ENCODE peak calls at places on chromosome 20, in five cellular contexts. H is GM12878, T is H9, F is IMR-90, A is adipocyte. Z is an unnamed sample.

GRCh38 chr20:10641893-10642292 is 31.9 kb downstream of the JAG1 start:
- DNase-seq in H (no peak), T (no peak), F (no peak), A (no peak), Z (no peak)

GRCh38 chr20:6213311-6213710 is 90.5 kb upstream of the FERMT1 start:
- DNase-seq in H (no peak), T (no peak), F (no peak), A (no peak), Z (no peak)

GRCh38 chr20:57508381-57508780 is 16.6 kb downstream of the CTCFL start:
- DNase-seq in H (no peak), T (no peak), F (no peak), A (no peak), Z (no peak)

GRCh38 chr20:10508468-10509251 is 73.6 kb downstream of the SLX4IP start:
- DNase-seq in H (no peak), T (no peak), F (peak; percentile 70), A (peak; percentile 22), Z (no peak)

GRCh38 chr20:3199206-3199605 is 5.3 kb downstream of the DDRGK1 start:
- DNase-seq in H (no peak), T (no peak), F (no peak), A (no peak), Z (no peak)

GRCh38 chr20:63085087-63085861 is 78.5 kb upstream of the BHLHE23 start:
- DNase-seq in H (no peak), T (peak; percentile 28), F (no peak), A (no peak), Z (peak; percentile 22)

GRCh38 chr20:34163316-34163715 is 51.3 kb upstream of the EIF2S2 start:
- DNase-seq in H (no peak), T (no peak), F (no peak), A (no peak), Z (no peak)

GRCh38 chr20:56606174-56606945 is 22.7 kb upstream of the TFAP2C start:
- DNase-seq in H (no peak), T (no peak), F (no peak), A (no peak), Z (no peak)

GRCh38 chr20:8095648-8096572 is 36.2 kb upstream of the PLCB1 start:
- DNase-seq in H (no peak), T (no peak), F (peak; percentile 79), A (peak; percentile 32), Z (no peak)

GRCh38 chr20:45835230-45836224 is 1.9 kb downstream of the SNX21 start:
- DNase-seq in H (no peak), T (no peak), F (peak; percentile 47), A (peak; percentile 54), Z (no peak)

GRCh38 chr20:20551409-20551808 is 161.0 kb downstream of the RALGAPA2 start:
- DNase-seq in H (no peak), T (no peak), F (no peak), A (no peak), Z (no peak)

GRCh38 chr20:53750827-53751393 is 157.3 kb upstream of the ZNF217 start:
- DNase-seq in H (peak; percentile 69), T (no peak), F (peak; percentile 91), A (peak; percentile 80), Z (no peak)

GRCh38 chr20:5282561-5282960 is 34.2 kb downstream of the PROKR2 start:
- DNase-seq in H (no peak), T (no peak), F (no peak), A (no peak), Z (no peak)

GRCh38 chr20:35329435-35330139 is 37.4 kb upstream of the FAM83C start:
- DNase-seq in H (no peak), T (peak; percentile 84), F (peak; percentile 28), A (no peak), Z (peak; percentile 93)

GRCh38 chr20:17795449-17796095 is 95.8 kb downstream of the BANF2 start:
- DNase-seq in H (no peak), T (no peak), F (no peak), A (peak; percentile 20), Z (no peak)

GRCh38 chr20:21315138-21315537 is 12.0 kb downstream of the XRN2 start:
- DNase-seq in H (no peak), T (no peak), F (peak; percentile 78), A (peak; percentile 32), Z (no peak)

GRCh38 chr20:3188823-3189413 is 15.6 kb downstream of the DDRGK1 start:
- DNase-seq in H (no peak), T (no peak), F (no peak), A (no peak), Z (no peak)

GRCh38 chr20:12047838-12048432 is 130.2 kb downstream of the BTBD3 start:
- DNase-seq in H (no peak), T (no peak), F (peak; percentile 74), A (peak; percentile 19), Z (no peak)

GRCh38 chr20:19288061-19288460 is 75.6 kb downstream of the SLC24A3 start:
- DNase-seq in H (no peak), T (no peak), F (no peak), A (peak; percentile 20), Z (no peak)

GRCh38 chr20:728022-728944 is 40.0 kb downstream of the SLC52A3 start:
- DNase-seq in H (no peak), T (peak; percentile 89), F (peak; percentile 18), A (peak; percentile 71), Z (peak; percentile 95)

GRCh38 chr20:47782920-47783552 is 2.2 kb downstream of the SULF2 start:
- DNase-seq in H (no peak), T (no peak), F (no peak), A (no peak), Z (no peak)

GRCh38 chr20:63693975-63694595 is 2.4 kb upstream of the TNFRSF6B start:
- DNase-seq in H (no peak), T (no peak), F (no peak), A (no peak), Z (no peak)

GRCh38 chr20:1185781-1186334 is 1.1 kb upstream of the TMEM74B start:
- DNase-seq in H (no peak), T (peak; percentile 82), F (peak; percentile 26), A (peak; percentile 56), Z (peak; percentile 89)

GRCh38 chr20:1122388-1123315 is 4.2 kb downstream of the PSMF1 start:
- DNase-seq in H (no peak), T (no peak), F (peak; percentile 57), A (peak; percentile 71), Z (no peak)

DNA sequence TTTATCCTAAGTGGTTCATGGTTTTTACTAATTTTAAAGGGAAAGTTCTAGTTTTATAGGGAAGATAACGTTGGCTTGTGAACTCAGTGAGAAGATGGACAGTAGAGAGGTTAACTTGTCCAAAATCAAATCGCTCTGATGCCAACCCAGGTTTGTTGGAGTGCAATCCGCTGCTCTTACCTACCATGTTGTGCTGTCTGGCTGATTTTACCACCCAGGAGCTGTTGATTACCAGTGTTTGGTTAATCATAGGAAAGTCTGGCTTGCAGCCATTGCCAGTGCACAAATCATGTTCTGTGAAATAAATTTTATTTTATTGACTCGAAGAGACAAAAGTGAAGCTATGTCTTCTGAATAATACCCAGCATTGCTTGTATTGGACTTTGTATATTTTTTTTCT is 92.4 kb downstream of the PLCB4 start:
- DNase-seq in H (no peak), T (no peak), F (no peak), A (no peak), Z (no peak)
- H3K9ac ChIP-seq in H (no peak overlapping the region), T (no peak overlapping the region), F (no peak overlapping the region), A (no peak overlapping the region), Z (no peak overlapping the region)

GRCh38 chr20:38809942-38810341 is 4.4 kb downstream of the PPP1R16B start:
- DNase-seq in H (no peak), T (peak; percentile 17), F (no peak), A (no peak), Z (peak; percentile 34)

GRCh38 chr20:38811769-38812168 is 6.3 kb downstream of the PPP1R16B start:
- DNase-seq in H (no peak), T (no peak), F (no peak), A (no peak), Z (no peak)

GRCh38 chr20:38810926-38811325 is 5.4 kb downstream of the PPP1R16B start:
- DNase-seq in H (no peak), T (peak; percentile 12), F (no peak), A (no peak), Z (peak; percentile 26)

GRCh38 chr20:38812182-38812581 is 6.7 kb downstream of the PPP1R16B start:
- DNase-seq in H (no peak), T (no peak), F (no peak), A (no peak), Z (no peak)

GRCh38 chr20:38812915-38813573 is 7.5 kb downstream of the PPP1R16B start:
- DNase-seq in H (no peak), T (no peak), F (no peak), A (no peak), Z (no peak)
- H3K4me1 ChIP-seq in H (peaks cover 61% of the 10 kb centered on the region), T (peaks cover 3% of the 10 kb centered on the region), F (no peaks in the 10 kb centered on the region), A (peaks cover 5% of the 10 kb centered on the region), Z (peaks cover 3% of the 10 kb centered on the region)

DNA sequence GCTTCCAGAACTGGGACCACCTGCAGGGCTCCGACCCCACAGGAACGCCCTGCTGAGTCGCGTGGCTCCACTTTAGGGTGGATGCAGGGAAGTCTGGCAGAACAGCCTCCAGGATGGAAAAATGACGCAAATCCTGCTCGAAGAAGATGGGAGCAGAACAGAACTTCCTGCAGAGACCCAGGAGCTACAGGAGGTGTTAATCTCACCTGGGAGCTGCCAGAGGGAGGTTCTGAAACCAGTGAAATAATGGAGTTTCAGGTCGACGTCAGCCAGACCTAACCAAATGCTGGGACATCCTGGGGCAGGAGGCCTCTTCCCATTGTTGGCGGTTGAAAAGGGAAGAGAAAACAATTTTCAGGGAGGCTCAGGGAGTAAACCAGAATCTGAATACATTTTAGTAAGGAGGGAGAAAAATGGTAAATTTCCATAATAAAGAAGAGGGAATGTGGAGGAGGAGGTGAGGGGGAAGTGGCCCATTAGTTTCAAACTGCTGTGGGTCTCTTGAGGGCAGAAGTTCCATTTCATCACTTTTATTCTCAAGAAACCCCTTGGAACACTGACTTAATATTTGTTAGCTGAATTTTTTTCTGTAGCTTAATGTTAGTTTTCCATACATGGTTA is 558.4 kb upstream of the CDH4 start:
- DNase-seq in H (no peak), T (peak; percentile 73), F (no peak), A (no peak), Z (peak; percentile 87)
- H3K9ac ChIP-seq in H (no peak overlapping the region), T (no peak overlapping the region), F (no peak overlapping the region), A (no peak overlapping the region), Z (no peak overlapping the region)

GRCh38 chr20:25858495-25859425 is 162.1 kb upstream of the ZNF337 start:
- DNase-seq in H (no peak), T (no peak), F (no peak), A (no peak), Z (no peak)

GRCh38 chr20:25859649-25860530 is 163.2 kb upstream of the ZNF337 start:
- DNase-seq in H (no peak), T (peak; percentile 73), F (no peak), A (peak; percentile 84), Z (peak; percentile 89)

GRCh38 chr20:25864326-25864970 is 167.8 kb upstream of the ZNF337 start:
- DNase-seq in H (no peak), T (no peak), F (no peak), A (no peak), Z (no peak)

GRCh38 chr20:25863536-25864325 is 167.1 kb upstream of the ZNF337 start:
- DNase-seq in H (no peak), T (peak; percentile 60), F (no peak), A (no peak), Z (peak; percentile 67)

DNA sequence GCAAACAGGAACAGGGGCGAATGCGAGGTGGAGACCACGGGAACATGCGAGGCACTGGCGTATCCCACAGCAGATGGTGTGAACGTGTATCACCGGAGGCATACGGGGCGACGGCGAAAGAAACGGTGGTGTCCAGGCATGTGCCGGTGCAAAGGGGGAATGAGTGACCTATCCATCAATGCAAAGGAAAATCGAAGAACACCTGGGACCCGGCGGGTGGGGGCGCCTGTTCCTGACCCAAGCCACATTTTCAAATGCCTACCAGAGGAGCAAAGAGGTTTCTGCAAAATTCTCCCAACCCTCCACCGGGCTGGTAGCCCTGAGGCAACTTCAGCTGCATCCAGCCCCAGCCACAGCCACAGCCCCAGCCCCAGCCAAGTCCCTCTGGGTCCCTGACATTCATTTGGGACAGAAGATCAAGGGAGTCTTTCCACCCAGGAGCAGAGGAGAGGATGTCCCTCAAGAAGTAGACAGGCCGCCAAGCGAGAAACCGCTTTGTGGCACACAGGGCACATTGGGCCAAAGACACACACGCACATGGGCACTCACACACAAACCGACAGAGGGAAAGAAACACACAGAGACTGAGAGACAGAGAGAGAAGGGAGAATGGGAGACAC is 164.0 kb upstream of the ZNF337 start:
- DNase-seq in H (no peak), T (no peak), F (no peak), A (no peak), Z (no peak)
- H3K4me1 ChIP-seq in H (peaks cover 6% of the 10 kb centered on the region), T (no peaks in the 10 kb centered on the region), F (no peaks in the 10 kb centered on the region), A (peaks cover 27% of the 10 kb centered on the region), Z (peaks cover 3% of the 10 kb centered on the region)

Z was measured in endodermal cell.